ENCODE peak calls at places on chromosomes 12 and 14, in seven cellular contexts. One of them, this sample, is unnamed.

GRCh38 chr12:124550123-124551089 is 17.0 kb downstream of the NCOR2 start:
- DNase-seq in heart right ventricle: no peak
- DNase-seq in MM.1S: no peak
- DNase-seq in WERI-Rb-1: no peak
- DNase-seq in mammary epithelial cell: no peak
- DNase-seq in upper lobe of right lung: no peak
- DNase-seq in IMR-90: no peak
- DNase-seq in this sample: no peak

GRCh38 chr12:9756756-9757155 is 3.9 kb downstream of the CD69 start:
- DNase-seq in heart right ventricle: no peak
- DNase-seq in MM.1S: no peak
- DNase-seq in WERI-Rb-1: no peak
- DNase-seq in mammary epithelial cell: no peak
- DNase-seq in upper lobe of right lung: no peak
- DNase-seq in IMR-90: no peak
- DNase-seq in this sample: no peak

GRCh38 chr12:87847147-87847546 is 182.1 kb downstream of the C12orf50 start:
- DNase-seq in heart right ventricle: no peak
- DNase-seq in MM.1S: no peak
- DNase-seq in WERI-Rb-1: no peak
- DNase-seq in mammary epithelial cell: no peak
- DNase-seq in upper lobe of right lung: no peak
- DNase-seq in IMR-90: no peak
- DNase-seq in this sample: no peak

GRCh38 chr14:67704484-67705089 is 2.9 kb downstream of the RDH12 start:
- DNase-seq in heart right ventricle: peak
- DNase-seq in MM.1S: peak
- DNase-seq in WERI-Rb-1: peak
- DNase-seq in mammary epithelial cell: peak
- DNase-seq in upper lobe of right lung: no peak
- DNase-seq in IMR-90: peak
- DNase-seq in this sample: no peak

GRCh38 chr12:116346222-116346621 is 68.7 kb upstream of the MED13L start:
- DNase-seq in heart right ventricle: no peak
- DNase-seq in MM.1S: no peak
- DNase-seq in WERI-Rb-1: peak
- DNase-seq in mammary epithelial cell: no peak
- DNase-seq in upper lobe of right lung: no peak
- DNase-seq in IMR-90: no peak
- DNase-seq in this sample: no peak

GRCh38 chr12:104455594-104456416 is 943 bp upstream of the CHST11 start:
- DNase-seq in heart right ventricle: no peak
- DNase-seq in MM.1S: no peak
- DNase-seq in WERI-Rb-1: no peak
- DNase-seq in mammary epithelial cell: no peak
- DNase-seq in upper lobe of right lung: no peak
- DNase-seq in IMR-90: no peak
- DNase-seq in this sample: no peak

GRCh38 chr14:105588236-105588860 is 62.0 kb downstream of the TMEM121 start:
- DNase-seq in heart right ventricle: no peak
- DNase-seq in MM.1S: no peak
- DNase-seq in WERI-Rb-1: no peak
- DNase-seq in mammary epithelial cell: no peak
- DNase-seq in upper lobe of right lung: peak
- DNase-seq in IMR-90: no peak
- DNase-seq in this sample: peak

GRCh38 chr14:77230914-77231313 is 40.1 kb downstream of the NGB start:
- DNase-seq in heart right ventricle: no peak
- DNase-seq in MM.1S: no peak
- DNase-seq in WERI-Rb-1: no peak
- DNase-seq in mammary epithelial cell: no peak
- DNase-seq in upper lobe of right lung: no peak
- DNase-seq in IMR-90: no peak
- DNase-seq in this sample: no peak

GRCh38 chr12:83979785-83980184 is 932.8 kb downstream of the SLC6A15 start:
- DNase-seq in heart right ventricle: no peak
- DNase-seq in MM.1S: no peak
- DNase-seq in WERI-Rb-1: no peak
- DNase-seq in mammary epithelial cell: no peak
- DNase-seq in upper lobe of right lung: no peak
- DNase-seq in IMR-90: no peak
- DNase-seq in this sample: no peak

GRCh38 chr12:131223791-131224567 is 270.3 kb downstream of the ADGRD1 start:
- DNase-seq in heart right ventricle: no peak
- DNase-seq in MM.1S: no peak
- DNase-seq in WERI-Rb-1: no peak
- DNase-seq in mammary epithelial cell: no peak
- DNase-seq in upper lobe of right lung: peak
- DNase-seq in IMR-90: no peak
- DNase-seq in this sample: no peak
- TF ChIP-seq CTCF in heart right ventricle: no peak
- TF ChIP-seq CTCF in MM.1S: no peak
- TF ChIP-seq CTCF in WERI-Rb-1: no peak
- TF ChIP-seq CTCF in mammary epithelial cell: no peak
- TF ChIP-seq CTCF in upper lobe of right lung: no peak
- TF ChIP-seq CTCF in IMR-90: no peak
- TF ChIP-seq CTCF in this sample: no peak

GRCh38 chr12:130011611-130012385 is 108.0 kb upstream of the TMEM132D start:
- DNase-seq in heart right ventricle: no peak
- DNase-seq in MM.1S: no peak
- DNase-seq in WERI-Rb-1: no peak
- DNase-seq in mammary epithelial cell: no peak
- DNase-seq in upper lobe of right lung: no peak
- DNase-seq in IMR-90: no peak
- DNase-seq in this sample: no peak

GRCh38 chr12:130016986-130017385 is 113.2 kb upstream of the TMEM132D start:
- DNase-seq in heart right ventricle: no peak
- DNase-seq in MM.1S: no peak
- DNase-seq in WERI-Rb-1: no peak
- DNase-seq in mammary epithelial cell: no peak
- DNase-seq in upper lobe of right lung: no peak
- DNase-seq in IMR-90: no peak
- DNase-seq in this sample: no peak

GRCh38 chr12:130013771-130014484 is 110.1 kb upstream of the TMEM132D start:
- DNase-seq in heart right ventricle: no peak
- DNase-seq in MM.1S: no peak
- DNase-seq in WERI-Rb-1: peak
- DNase-seq in mammary epithelial cell: peak
- DNase-seq in upper lobe of right lung: peak
- DNase-seq in IMR-90: no peak
- DNase-seq in this sample: no peak

GRCh38 chr12:130016194-130016593 is 112.4 kb upstream of the TMEM132D start:
- DNase-seq in heart right ventricle: no peak
- DNase-seq in MM.1S: no peak
- DNase-seq in WERI-Rb-1: no peak
- DNase-seq in mammary epithelial cell: no peak
- DNase-seq in upper lobe of right lung: no peak
- DNase-seq in IMR-90: no peak
- DNase-seq in this sample: no peak

GRCh38 chr12:130014485-130014807 is 110.6 kb upstream of the TMEM132D start:
- DNase-seq in heart right ventricle: no peak
- DNase-seq in MM.1S: no peak
- DNase-seq in WERI-Rb-1: peak
- DNase-seq in mammary epithelial cell: no peak
- DNase-seq in upper lobe of right lung: no peak
- DNase-seq in IMR-90: no peak
- DNase-seq in this sample: no peak
- TF ChIP-seq CTCF in heart right ventricle: no peak
- TF ChIP-seq CTCF in MM.1S: no peak
- TF ChIP-seq CTCF in WERI-Rb-1: peak
- TF ChIP-seq CTCF in mammary epithelial cell: no peak
- TF ChIP-seq CTCF in upper lobe of right lung: no peak
- TF ChIP-seq CTCF in IMR-90: no peak
- TF ChIP-seq CTCF in this sample: no peak

DNA sequence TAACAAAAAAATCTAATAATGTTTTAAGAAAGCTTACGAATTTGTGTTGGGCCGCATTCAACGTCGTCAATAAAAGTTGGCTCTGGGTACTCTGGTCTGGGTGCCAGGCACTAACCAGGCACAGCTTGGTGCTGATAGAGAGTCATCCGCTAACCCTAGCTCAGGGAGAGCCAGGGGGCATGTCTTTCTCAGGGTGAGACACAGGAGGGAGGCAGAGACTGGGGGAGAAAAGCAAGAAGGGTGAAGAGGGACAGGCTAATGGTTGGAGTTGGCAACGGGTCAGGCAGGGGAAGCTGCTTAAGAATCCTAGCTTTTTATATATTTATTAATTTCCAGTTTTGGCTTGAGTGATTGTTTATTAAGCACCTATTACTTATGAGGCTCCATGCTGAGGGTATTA is 105.0 kb downstream of the CMKLR1 start:
- DNase-seq in heart right ventricle: peak
- DNase-seq in MM.1S: no peak
- DNase-seq in WERI-Rb-1: no peak
- DNase-seq in mammary epithelial cell: no peak
- DNase-seq in upper lobe of right lung: no peak
- DNase-seq in IMR-90: no peak
- DNase-seq in this sample: no peak
- TF ChIP-seq CTCF in heart right ventricle: peak
- TF ChIP-seq CTCF in MM.1S: no peak
- TF ChIP-seq CTCF in WERI-Rb-1: no peak
- TF ChIP-seq CTCF in mammary epithelial cell: peak
- TF ChIP-seq CTCF in upper lobe of right lung: peak
- TF ChIP-seq CTCF in IMR-90: no peak
- TF ChIP-seq CTCF in this sample: no peak

GRCh38 chr12:48084066-48084465 is 21.8 kb downstream of the SENP1 start:
- DNase-seq in heart right ventricle: no peak
- DNase-seq in MM.1S: no peak
- DNase-seq in WERI-Rb-1: no peak
- DNase-seq in mammary epithelial cell: no peak
- DNase-seq in upper lobe of right lung: no peak
- DNase-seq in IMR-90: peak
- DNase-seq in this sample: no peak
- TF ChIP-seq CTCF in heart right ventricle: peak
- TF ChIP-seq CTCF in MM.1S: peak
- TF ChIP-seq CTCF in WERI-Rb-1: no peak
- TF ChIP-seq CTCF in mammary epithelial cell: peak
- TF ChIP-seq CTCF in upper lobe of right lung: peak
- TF ChIP-seq CTCF in IMR-90: peak
- TF ChIP-seq CTCF in this sample: no peak

GRCh38 chr12:44873898-44874297 is 2.2 kb downstream of the NELL2 start:
- DNase-seq in heart right ventricle: no peak
- DNase-seq in MM.1S: peak
- DNase-seq in WERI-Rb-1: no peak
- DNase-seq in mammary epithelial cell: no peak
- DNase-seq in upper lobe of right lung: no peak
- DNase-seq in IMR-90: peak
- DNase-seq in this sample: no peak
- TF ChIP-seq CTCF in heart right ventricle: no peak
- TF ChIP-seq CTCF in MM.1S: peak
- TF ChIP-seq CTCF in WERI-Rb-1: peak
- TF ChIP-seq CTCF in mammary epithelial cell: peak
- TF ChIP-seq CTCF in upper lobe of right lung: no peak
- TF ChIP-seq CTCF in IMR-90: no peak
- TF ChIP-seq CTCF in this sample: no peak

DNA sequence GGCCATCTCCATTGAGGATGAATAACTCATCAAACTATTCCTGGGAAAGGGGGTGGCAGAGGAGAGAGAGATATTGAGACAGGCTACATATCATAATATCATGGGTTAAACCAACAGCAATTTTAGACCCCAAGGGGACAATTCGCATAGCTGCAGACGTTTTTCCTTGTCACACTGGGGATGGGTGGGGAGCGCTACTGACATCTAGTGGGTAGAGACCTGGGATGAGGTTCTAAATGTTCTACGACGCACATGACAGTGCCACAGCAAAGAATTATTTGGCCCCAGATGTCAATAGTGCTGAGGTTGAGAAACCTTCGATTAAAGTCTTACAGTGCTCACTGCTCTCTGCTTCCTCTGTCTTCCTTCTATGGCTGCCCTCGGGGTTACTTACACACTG is 425.6 kb downstream of the NRXN3 start:
- DNase-seq in heart right ventricle: no peak
- DNase-seq in MM.1S: no peak
- DNase-seq in WERI-Rb-1: peak
- DNase-seq in mammary epithelial cell: no peak
- DNase-seq in upper lobe of right lung: no peak
- DNase-seq in IMR-90: no peak
- DNase-seq in this sample: no peak
- TF ChIP-seq CTCF in heart right ventricle: no peak
- TF ChIP-seq CTCF in MM.1S: no peak
- TF ChIP-seq CTCF in WERI-Rb-1: peak
- TF ChIP-seq CTCF in mammary epithelial cell: peak
- TF ChIP-seq CTCF in upper lobe of right lung: no peak
- TF ChIP-seq CTCF in IMR-90: peak
- TF ChIP-seq CTCF in this sample: no peak

GRCh38 chr12:13964666-13965065 is 16.7 kb downstream of the GRIN2B start:
- DNase-seq in heart right ventricle: no peak
- DNase-seq in MM.1S: no peak
- DNase-seq in WERI-Rb-1: no peak
- DNase-seq in mammary epithelial cell: no peak
- DNase-seq in upper lobe of right lung: no peak
- DNase-seq in IMR-90: no peak
- DNase-seq in this sample: no peak

GRCh38 chr12:13959131-13959734 is 22.2 kb downstream of the GRIN2B start:
- DNase-seq in heart right ventricle: peak
- DNase-seq in MM.1S: no peak
- DNase-seq in WERI-Rb-1: no peak
- DNase-seq in mammary epithelial cell: no peak
- DNase-seq in upper lobe of right lung: no peak
- DNase-seq in IMR-90: no peak
- DNase-seq in this sample: no peak

GRCh38 chr12:13957576-13957975 is 23.8 kb downstream of the GRIN2B start:
- DNase-seq in heart right ventricle: no peak
- DNase-seq in MM.1S: no peak
- DNase-seq in WERI-Rb-1: no peak
- DNase-seq in mammary epithelial cell: no peak
- DNase-seq in upper lobe of right lung: no peak
- DNase-seq in IMR-90: no peak
- DNase-seq in this sample: no peak

GRCh38 chr12:13961983-13962382 is 19.4 kb downstream of the GRIN2B start:
- DNase-seq in heart right ventricle: no peak
- DNase-seq in MM.1S: no peak
- DNase-seq in WERI-Rb-1: no peak
- DNase-seq in mammary epithelial cell: no peak
- DNase-seq in upper lobe of right lung: no peak
- DNase-seq in IMR-90: no peak
- DNase-seq in this sample: no peak

GRCh38 chr12:13962699-13963098 is 18.7 kb downstream of the GRIN2B start:
- DNase-seq in heart right ventricle: no peak
- DNase-seq in MM.1S: no peak
- DNase-seq in WERI-Rb-1: peak
- DNase-seq in mammary epithelial cell: no peak
- DNase-seq in upper lobe of right lung: no peak
- DNase-seq in IMR-90: no peak
- DNase-seq in this sample: no peak
- TF ChIP-seq CTCF in heart right ventricle: no peak
- TF ChIP-seq CTCF in MM.1S: peak
- TF ChIP-seq CTCF in WERI-Rb-1: peak
- TF ChIP-seq CTCF in mammary epithelial cell: peak
- TF ChIP-seq CTCF in upper lobe of right lung: no peak
- TF ChIP-seq CTCF in IMR-90: no peak
- TF ChIP-seq CTCF in this sample: no peak